ENCODE peak calls at places on chromosome 13, in four cellular contexts. J is A549, R is HepG2, Y is K562. F is an unnamed sample.

GRCh38 chr13:104823709-104824108 is 1711.8 kb downstream of the EFNB2 start:
- DNase-seq in R (no peak), Y (no peak), J (no peak), F (no peak)

GRCh38 chr13:49454388-49455015 is 10.4 kb downstream of the SETDB2 start:
- DNase-seq in R (no peak), J (no peak), Y (no peak), F (no peak)

GRCh38 chr13:106063591-106064308 is 471.7 kb downstream of the EFNB2 start:
- DNase-seq in R (no peak), Y (no peak), J (no peak), F (no peak)

GRCh38 chr13:48159436-48160225 is 64.7 kb upstream of the MED4 start:
- DNase-seq in R (no peak), J (no peak), Y (no peak), F (peak)

GRCh38 chr13:75202981-75203380 is 279.0 kb downstream of the TBC1D4 start:
- DNase-seq in Y (no peak), J (no peak), R (no peak), F (no peak)

GRCh38 chr13:42750858-42751257 is 30.5 kb upstream of the FAM216B start:
- DNase-seq in R (no peak), Y (no peak), J (no peak), F (no peak)

GRCh38 chr13:59112375-59112774 is 1051.4 kb downstream of the DIAPH3 start:
- DNase-seq in Y (no peak), J (no peak), R (no peak), F (no peak)

GRCh38 chr13:49731766-49732165 is 40.5 kb upstream of the EBPL start:
- DNase-seq in R (no peak), J (no peak), Y (no peak), F (no peak)

GRCh38 chr13:22837980-22838615 is 342.7 kb upstream of the SGCG start:
- DNase-seq in R (no peak), J (no peak), Y (no peak), F (no peak)

GRCh38 chr13:26558912-26559485 is 1.5 kb downstream of the WASF3 start:
- DNase-seq in Y (no peak), R (peak), J (no peak), F (no peak)

DNA sequence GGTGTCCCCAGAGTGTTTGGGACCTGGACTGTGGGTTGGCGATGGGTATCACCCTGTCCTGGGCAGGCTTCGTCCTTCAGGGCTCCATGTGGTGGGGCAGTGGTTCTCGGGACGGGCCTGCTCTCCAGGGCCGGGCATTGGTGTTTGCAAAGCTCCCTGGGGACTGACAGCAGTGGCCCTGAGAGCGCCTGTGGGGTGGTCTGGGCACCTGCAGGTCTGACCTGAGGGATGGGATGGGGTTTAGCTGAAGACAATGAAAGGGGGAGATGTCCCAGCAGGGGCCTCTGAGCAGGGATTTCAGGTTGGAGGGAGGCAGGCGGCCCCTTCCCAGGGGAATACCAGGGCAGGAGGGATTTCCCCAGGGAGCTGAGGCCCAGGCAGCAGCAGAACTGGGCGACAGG is 68.3 kb upstream of the MCF2L start:
- DNase-seq in J (no peak), R (no peak), Y (no peak), F (no peak)
- TF ChIP-seq RNF2 in J (no peak), R (no peak), Y (no peak), F (no peak)

DNA sequence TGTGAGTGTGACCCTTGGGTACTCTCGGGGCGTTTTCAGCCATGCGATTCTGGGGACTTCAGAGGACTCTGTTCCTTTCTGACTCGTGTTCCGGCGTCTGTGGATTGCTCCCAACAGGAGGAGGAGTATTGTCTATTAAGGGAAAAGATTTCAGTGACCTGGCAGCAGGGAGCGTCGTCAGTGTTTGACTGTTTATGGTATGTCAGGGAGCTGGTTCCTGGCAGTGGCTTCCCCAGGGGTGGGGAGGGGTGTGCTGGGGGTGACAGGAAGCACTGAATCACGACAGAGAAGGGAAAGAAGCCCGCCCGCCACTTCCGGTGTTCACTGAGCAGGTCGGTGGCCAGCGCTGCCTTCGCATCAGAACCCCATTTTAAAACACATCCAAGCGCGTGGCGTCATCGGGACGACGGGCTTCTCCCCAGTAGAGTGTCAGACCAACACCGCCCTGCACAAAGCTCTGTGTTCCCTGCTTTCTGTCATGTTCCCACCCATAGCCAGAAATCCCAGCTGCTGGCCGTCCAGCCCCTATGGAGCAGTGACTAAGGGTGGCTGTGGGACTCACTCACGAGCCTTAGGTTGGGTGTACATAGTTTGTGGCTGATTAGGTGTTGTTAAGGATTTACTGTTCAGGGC is 33.8 kb downstream of the COL4A2 start:
- DNase-seq in Y (no peak), R (no peak), J (no peak), F (no peak)
- TF ChIP-seq RNF2 in Y (no peak), R (no peak), J (no peak), F (no peak)

GRCh38 chr13:66829803-66830202 is 400.3 kb downstream of the PCDH9 start:
- DNase-seq in R (no peak), J (no peak), Y (no peak), F (no peak)

GRCh38 chr13:66826398-66826797 is 403.7 kb downstream of the PCDH9 start:
- DNase-seq in Y (no peak), R (no peak), J (no peak), F (no peak)

GRCh38 chr13:66837246-66837645 is 392.9 kb downstream of the PCDH9 start:
- DNase-seq in J (no peak), Y (no peak), R (no peak), F (no peak)

GRCh38 chr13:66835040-66835628 is 395.0 kb downstream of the PCDH9 start:
- DNase-seq in J (peak), R (peak), Y (peak), F (no peak)

DNA sequence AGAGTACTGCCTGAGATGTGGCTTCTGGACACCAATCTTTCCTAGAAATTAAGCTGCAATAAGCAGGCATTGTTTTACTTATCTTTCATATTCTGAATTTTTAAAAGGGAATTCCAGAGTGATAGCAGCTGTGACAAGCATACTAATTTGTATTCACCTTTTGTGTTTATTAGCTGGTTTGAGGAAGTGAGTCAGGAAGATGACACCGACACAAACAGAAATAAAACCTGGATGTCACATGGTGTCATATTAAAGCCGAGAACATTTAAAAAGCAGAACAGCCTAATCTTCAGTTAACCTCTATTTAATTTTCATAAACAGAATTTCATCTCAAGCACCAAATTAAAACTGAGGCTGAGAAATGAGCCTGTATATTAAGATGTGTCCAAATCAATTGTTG is 398.8 kb downstream of the PCDH9 start:
- DNase-seq in R (no peak), J (no peak), Y (no peak), F (no peak)
- TF ChIP-seq RNF2 in R (no peak), J (no peak), Y (no peak), F (no peak)

GRCh38 chr13:35349673-35350278 is 126.7 kb downstream of the MAB21L1 start:
- DNase-seq in R (peak), J (peak), Y (no peak), F (no peak)

GRCh38 chr13:35349052-35349451 is 127.4 kb downstream of the MAB21L1 start:
- DNase-seq in R (no peak), Y (no peak), J (no peak), F (no peak)

GRCh38 chr13:35345992-35346391 is 130.5 kb downstream of the MAB21L1 start:
- DNase-seq in R (peak), Y (no peak), J (no peak), F (no peak)

GRCh38 chr13:35346494-35346893 is 130.0 kb downstream of the MAB21L1 start:
- DNase-seq in Y (no peak), J (no peak), R (no peak), F (no peak)

GRCh38 chr13:35347679-35348205 is 128.7 kb downstream of the MAB21L1 start:
- DNase-seq in J (no peak), Y (no peak), R (no peak), F (no peak)
- TF ChIP-seq RNF2 in J (no peak), Y (no peak), R (no peak), F (no peak)

GRCh38 chr13:77330009-77330471 is 3.1 kb upstream of the MYCBP2 start:
- DNase-seq in J (no peak), Y (no peak), R (no peak), F (no peak)

GRCh38 chr13:77329133-77330008 is 2.5 kb upstream of the MYCBP2 start:
- DNase-seq in J (peak), Y (peak), R (peak), F (peak)

GRCh38 chr13:77328819-77329132 is 1.9 kb upstream of the MYCBP2 start:
- DNase-seq in Y (no peak), J (no peak), R (no peak), F (no peak)

GRCh38 chr13:77325371-77325941 is 1.4 kb downstream of the MYCBP2 start:
- DNase-seq in R (no peak), J (no peak), Y (no peak), F (no peak)

GRCh38 chr13:77326905-77327604 is at the start of gene MYCBP2:
- DNase-seq in J (peak), R (peak), Y (peak), F (peak)
- TF ChIP-seq RNF2 in J (no peak), R (no peak), Y (peak), F (no peak)

F was measured in H1.